ENCODE peak calls at places on chromosomes 3 and 15, in eight cellular contexts. X is T-cell; Y is NCI-H2081 treated with DMSO at 0.1 percent for 48 hours; N is stimulated activated CD4-positive, alpha-beta T cell treated with anti-CD3 and anti-CD28 coated beads, Interleukin-2, amount 100 ng/mL, for 48 hours; F is mucosa of gallbladder; S is breast epithelium; B is WERI-Rb-1; M is heart right ventricle. C is an unnamed sample.
A peak's percentile ranks its signal among the peaks of the same experiment; 100 is the strongest.

GRCh38 chr3:184822081-184822480 is 10.1 kb downstream of the VPS8 start:
- DNase-seq in S (no peak), N (no peak), Y (no peak), B (no peak), X (no peak), F (no peak), M (no peak), C (no peak)

GRCh38 chr3:15659254-15659975 is 57.9 kb downstream of the BTD start:
- DNase-seq in B (no peak), S (no peak), M (no peak), F (no peak), X (no peak), Y (no peak), N (no peak), C (peak; percentile 65)

GRCh38 chr15:70856884-70857546 is 3.1 kb upstream of the LARP6 start:
- DNase-seq in F (peak; percentile 80), Y (no peak), X (no peak), B (no peak), N (no peak), S (no peak), M (peak; percentile 51), C (peak; percentile 97)

GRCh38 chr3:127964053-127964452 is 49.0 kb downstream of the KBTBD12 start:
- DNase-seq in S (no peak), B (no peak), N (no peak), X (no peak), F (no peak), M (no peak), Y (peak; percentile 29), C (no peak)

GRCh38 chr15:77599899-77600298 is 32.8 kb downstream of the LINGO1 start:
- DNase-seq in B (peak; percentile 53), F (peak; percentile 66), N (no peak), M (peak; percentile 60), S (no peak), X (no peak), Y (no peak), C (no peak)

GRCh38 chr3:46674031-46674592 is 19.4 kb downstream of the ALS2CL start:
- DNase-seq in B (peak; percentile 7), Y (no peak), N (no peak), M (no peak), F (no peak), S (no peak), X (no peak), C (peak; percentile 76)

GRCh38 chr15:67444100-67444499 is 76.8 kb upstream of the C15orf61 start:
- DNase-seq in X (no peak), F (no peak), M (no peak), B (no peak), N (no peak), S (no peak), Y (no peak), C (no peak)

GRCh38 chr3:100334340-100335136 is at the start of gene NIT2:
- DNase-seq in F (peak; percentile 73), B (peak; percentile 90), N (peak; percentile 75), Y (no peak), S (peak; percentile 78), X (peak; percentile 67), M (peak; percentile 88), C (peak; percentile 99)

GRCh38 chr3:173140986-173141385 is at the start of gene SPATA16:
- DNase-seq in F (no peak), Y (no peak), S (no peak), B (no peak), M (no peak), N (no peak), X (no peak), C (no peak)

GRCh38 chr15:48553559-48553958 is 92.0 kb downstream of the FBN1 start:
- DNase-seq in N (no peak), X (no peak), B (no peak), M (no peak), F (no peak), Y (no peak), S (no peak), C (no peak)

GRCh38 chr3:8745619-8746370 is 12.2 kb downstream of the CAV3 start:
- DNase-seq in N (no peak), B (no peak), X (no peak), M (no peak), S (peak; percentile 30), Y (no peak), F (no peak), C (no peak)

GRCh38 chr3:133988631-133989161 is 41.0 kb downstream of the SLCO2A1 start:
- DNase-seq in F (no peak), M (no peak), S (no peak), Y (no peak), X (no peak), B (no peak), N (no peak), C (no peak)

GRCh38 chr3:45966969-45967640 is 23.8 kb downstream of the CXCR6 start:
- DNase-seq in M (peak; percentile 53), F (no peak), N (no peak), B (no peak), Y (no peak), S (no peak), X (no peak), C (no peak)

GRCh38 chr3:331881-332280 is 135.3 kb downstream of the CHL1 start:
- DNase-seq in Y (no peak), X (no peak), F (no peak), N (no peak), M (no peak), B (no peak), S (no peak), C (no peak)

GRCh38 chr3:157098823-157099185 is 61.1 kb downstream of the CCNL1 start:
- DNase-seq in N (no peak), B (no peak), X (no peak), F (no peak), M (no peak), Y (no peak), S (no peak), C (no peak)

GRCh38 chr15:42385206-42385979 is 26.1 kb downstream of the CAPN3 start:
- DNase-seq in M (no peak), Y (no peak), N (peak; percentile 18), X (no peak), B (peak; percentile 73), S (no peak), F (no peak), C (peak; percentile 76)

GRCh38 chr3:186493507-186493906 is 50.7 kb downstream of the CRYGS start:
- DNase-seq in X (no peak), M (no peak), F (no peak), B (no peak), Y (no peak), N (no peak), S (no peak), C (no peak)

GRCh38 chr3:155805204-155805801 is 775 bp downstream of the C3orf33 start:
- DNase-seq in N (no peak), M (peak; percentile 23), Y (no peak), B (no peak), S (no peak), F (peak; percentile 16), X (peak; percentile 15), C (no peak)

GRCh38 chr3:41328916-41329315 is 129.6 kb downstream of the CTNNB1 start:
- DNase-seq in N (no peak), B (no peak), F (no peak), S (no peak), X (no peak), Y (no peak), M (no peak), C (peak; percentile 52)

GRCh38 chr3:69710153-69710977 is 28.9 kb upstream of the MITF start:
- DNase-seq in N (no peak), M (no peak), X (no peak), Y (no peak), F (no peak), S (no peak), B (no peak), C (peak; percentile 85)